ENCODE peak calls at places on chromosomes 13 and 19, in seven cellular contexts. Z is HepG2, I is HCT116, Y is K562, X is endothelial cell of umbilical vein, E is GM12878, O is H1. V is an unnamed sample.

GRCh38 chr13:23554000-23554399 is 16.2 kb upstream of the TNFRSF19 start:
- DNase-seq in Z (no peak), I (peak), Y (no peak), X (no peak), E (no peak), O (no peak), V (no peak)

GRCh38 chr19:45078390-45079062 is 534 bp upstream of the GEMIN7 start:
- DNase-seq in Z (no peak), I (no peak), Y (no peak), X (no peak), E (no peak), O (no peak), V (no peak)

GRCh38 chr13:38180100-38180499 is 169.6 kb upstream of the UFM1 start:
- DNase-seq in Z (no peak), I (no peak), Y (no peak), X (no peak), E (no peak), O (no peak), V (no peak)

GRCh38 chr13:32117696-32118095 is 86.1 kb downstream of the FRY start:
- DNase-seq in Z (no peak), I (no peak), Y (no peak), X (no peak), E (no peak), O (no peak), V (no peak)

GRCh38 chr13:31923134-31923763 is 108.3 kb upstream of the FRY start:
- DNase-seq in Z (peak), I (no peak), Y (no peak), X (no peak), E (no peak), O (no peak), V (no peak)

GRCh38 chr13:108496364-108497215 is 132.8 kb upstream of the MYO16 start:
- DNase-seq in Z (no peak), I (no peak), Y (peak), X (no peak), E (no peak), O (peak), V (peak)

GRCh38 chr19:39423258-39424086 is 11.0 kb downstream of the PLEKHG2 start:
- DNase-seq in Z (no peak), I (no peak), Y (no peak), X (no peak), E (no peak), O (no peak), V (no peak)

GRCh38 chr19:55526216-55527196 is 10.4 kb downstream of the SBK2 start:
- DNase-seq in Z (peak), I (no peak), Y (no peak), X (peak), E (no peak), O (no peak), V (peak)

GRCh38 chr13:37736040-37736439 is 133.5 kb downstream of the TRPC4 start:
- DNase-seq in Z (no peak), I (no peak), Y (no peak), X (no peak), E (no peak), O (no peak), V (no peak)

GRCh38 chr13:113168211-113168610 is 9.8 kb downstream of the PROZ start:
- DNase-seq in Z (no peak), I (no peak), Y (no peak), X (no peak), E (no peak), O (no peak), V (no peak)

GRCh38 chr13:22517544-22517943 is 663.2 kb upstream of the SGCG start:
- DNase-seq in Z (no peak), I (no peak), Y (no peak), X (no peak), E (no peak), O (no peak), V (no peak)

GRCh38 chr19:32558607-32559228 is 22.3 kb upstream of the PDCD5 start:
- DNase-seq in Z (no peak), I (no peak), Y (no peak), X (no peak), E (no peak), O (peak), V (no peak)

DNA sequence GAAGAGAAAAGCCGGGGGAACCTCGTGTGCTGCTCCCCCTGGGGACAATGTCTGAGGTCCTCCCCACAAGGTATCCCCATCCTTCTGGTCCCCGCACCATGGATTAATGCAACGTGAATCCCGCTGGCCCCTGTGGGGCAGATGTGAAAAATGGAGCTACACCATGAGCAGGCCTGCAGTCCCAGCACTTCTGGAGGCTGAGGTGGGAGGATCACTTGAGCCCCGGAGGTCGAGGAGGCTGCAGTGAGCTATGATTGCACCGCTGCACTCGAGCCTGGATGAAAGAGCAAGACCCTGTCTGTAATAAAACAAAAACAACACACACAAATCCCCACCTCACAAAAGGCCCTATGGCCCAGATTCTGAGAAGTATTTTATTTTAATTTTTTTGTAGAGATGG is 1.2 kb upstream of the CFD start:
- DNase-seq in Z (no peak), I (no peak), Y (no peak), X (no peak), E (no peak), O (no peak), V (no peak)
- H2AFZ ChIP-seq in Z (no peak), I (no peak), Y (no peak), X (no peak), E (no peak), O (no peak), V (no peak)

DNA sequence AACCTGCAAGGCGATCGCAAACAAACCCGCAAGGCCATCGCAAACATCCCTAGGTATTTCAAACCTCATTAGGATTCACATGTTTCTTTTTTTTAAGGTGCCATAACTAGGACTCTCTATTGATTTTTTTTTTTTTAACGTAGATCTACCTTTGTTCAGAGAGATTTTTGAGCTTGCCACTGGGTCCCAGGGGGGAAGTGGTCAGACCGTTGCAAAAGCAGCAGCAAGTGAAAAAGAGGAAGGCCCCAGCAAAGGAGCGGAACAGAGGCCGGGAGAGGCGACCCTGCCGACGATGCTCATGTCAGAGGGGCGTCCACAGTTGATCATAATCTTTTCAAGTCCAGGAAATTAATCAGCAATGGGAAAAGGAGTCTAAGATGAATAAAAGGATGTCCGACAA is 32.7 kb upstream of the FLT1 start:
- DNase-seq in Z (no peak), I (no peak), Y (no peak), X (no peak), E (no peak), O (no peak), V (no peak)
- H3K4me3 ChIP-seq in Z (no peak), I (no peak), Y (no peak), X (no peak), E (no peak), O (no peak), V (no peak)

GRCh38 chr13:101942038-101942437 is 459.8 kb downstream of the FGF14 start:
- DNase-seq in Z (peak), I (no peak), Y (no peak), X (peak), E (no peak), O (no peak), V (peak)

GRCh38 chr13:101939370-101939769 is 462.5 kb downstream of the FGF14 start:
- DNase-seq in Z (no peak), I (no peak), Y (no peak), X (no peak), E (no peak), O (no peak), V (no peak)

GRCh38 chr13:101942535-101943157 is 459.2 kb downstream of the FGF14 start:
- DNase-seq in Z (no peak), I (no peak), Y (no peak), X (no peak), E (no peak), O (no peak), V (peak)

GRCh38 chr13:101945435-101945834 is 456.4 kb downstream of the FGF14 start:
- DNase-seq in Z (no peak), I (no peak), Y (peak), X (no peak), E (no peak), O (no peak), V (no peak)

DNA sequence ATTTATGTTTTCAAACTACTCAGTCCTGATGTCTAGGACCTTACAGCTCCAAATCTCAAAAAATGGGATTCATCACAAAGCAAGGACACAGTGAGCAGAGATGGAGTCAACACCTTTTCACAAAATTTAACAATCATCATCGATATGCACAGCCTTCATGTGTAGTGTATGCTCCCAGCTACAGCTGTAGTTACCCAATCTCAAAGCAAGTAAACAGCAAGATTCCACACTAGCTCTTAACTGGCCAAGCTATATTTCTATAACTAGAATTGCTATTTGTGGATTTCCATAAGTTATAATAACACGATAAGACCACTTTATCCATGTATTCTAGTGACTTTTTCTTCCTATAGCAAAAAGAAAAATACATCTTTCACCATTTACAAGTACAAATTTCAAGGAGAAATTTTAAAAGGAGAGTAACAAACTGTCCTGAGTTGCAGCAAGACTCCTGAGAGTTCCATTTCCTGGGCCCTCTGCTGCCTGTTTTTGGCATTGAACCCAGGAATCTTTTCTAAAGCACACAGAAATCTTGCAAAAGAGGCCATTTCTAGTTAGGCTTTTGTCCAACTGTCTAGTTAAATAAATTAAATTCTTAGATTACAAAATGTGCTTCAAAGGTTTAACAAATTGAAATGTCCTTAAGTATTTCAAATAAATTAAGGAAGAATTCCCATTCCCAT is 460.6 kb downstream of the FGF14 start:
- DNase-seq in Z (no peak), I (no peak), Y (no peak), X (no peak), E (no peak), O (no peak), V (peak)
- TF ChIP-seq MAX in Z (no peak), I (no peak), Y (no peak), X (no peak), E (no peak), O (no peak), V (no peak)

GRCh38 chr19:19062454-19063182 is 1.2 kb upstream of the SLC25A42 start:
- DNase-seq in Z (peak), I (no peak), Y (peak), X (peak), E (no peak), O (no peak), V (no peak)
- H2AFZ ChIP-seq in Z (no peak), I (no peak), Y (peak), X (no peak), E (peak), O (peak), V (peak)

GRCh38 chr19:41426116-41426841 is 895 bp downstream of the B3GNT8 start:
- DNase-seq in Z (no peak), I (no peak), Y (no peak), X (no peak), E (no peak), O (no peak), V (no peak)

GRCh38 chr19:41425174-41426115 is 1.7 kb downstream of the B3GNT8 start:
- DNase-seq in Z (no peak), I (no peak), Y (no peak), X (no peak), E (no peak), O (no peak), V (no peak)

GRCh38 chr19:41427647-41428480 is 690 bp upstream of the B3GNT8 start:
- DNase-seq in Z (no peak), I (no peak), Y (peak), X (peak), E (no peak), O (peak), V (peak)

GRCh38 chr19:41428481-41428859 is 1.3 kb upstream of the B3GNT8 start:
- DNase-seq in Z (no peak), I (no peak), Y (no peak), X (no peak), E (no peak), O (no peak), V (no peak)

DNA sequence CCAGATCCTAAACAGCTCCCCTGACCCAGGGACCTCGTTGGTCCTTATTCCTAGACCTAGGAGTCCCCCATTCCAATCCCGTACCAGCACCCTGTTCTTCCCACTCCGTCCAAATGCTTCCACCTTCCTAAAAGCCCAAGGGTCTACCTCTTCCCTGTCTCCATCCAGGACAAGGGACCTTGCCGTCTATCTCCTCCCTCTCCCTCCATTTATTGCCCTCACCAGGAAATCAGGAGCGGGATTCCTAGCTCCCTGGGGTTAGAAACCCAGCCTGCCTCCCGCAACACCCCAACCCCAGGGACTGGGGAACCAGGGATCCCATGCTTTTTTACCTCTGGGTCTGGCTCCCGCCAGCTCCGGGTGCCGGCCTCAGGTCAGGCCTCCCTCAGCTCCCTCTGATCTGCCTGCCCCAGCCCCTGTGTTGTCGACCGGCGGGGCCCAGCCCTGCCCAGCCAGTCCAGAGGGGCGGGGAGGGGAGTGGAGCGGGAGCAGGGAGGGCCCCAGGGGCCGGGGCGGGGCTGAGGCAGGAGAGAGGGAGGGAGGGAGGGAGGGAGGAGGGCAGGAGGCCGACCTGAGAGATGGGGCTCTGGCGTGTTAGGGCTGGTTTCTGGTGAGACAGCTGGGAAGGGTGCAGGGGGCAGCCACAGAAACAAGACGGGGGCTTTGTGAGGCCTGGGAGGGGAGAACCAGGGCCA is at the start of gene B3GNT8:
- DNase-seq in Z (peak), I (no peak), Y (peak), X (peak), E (no peak), O (peak), V (peak)
- H3K4me3 ChIP-seq in Z (peak), I (no peak), Y (peak), X (peak), E (peak), O (peak), V (no peak)

DNA sequence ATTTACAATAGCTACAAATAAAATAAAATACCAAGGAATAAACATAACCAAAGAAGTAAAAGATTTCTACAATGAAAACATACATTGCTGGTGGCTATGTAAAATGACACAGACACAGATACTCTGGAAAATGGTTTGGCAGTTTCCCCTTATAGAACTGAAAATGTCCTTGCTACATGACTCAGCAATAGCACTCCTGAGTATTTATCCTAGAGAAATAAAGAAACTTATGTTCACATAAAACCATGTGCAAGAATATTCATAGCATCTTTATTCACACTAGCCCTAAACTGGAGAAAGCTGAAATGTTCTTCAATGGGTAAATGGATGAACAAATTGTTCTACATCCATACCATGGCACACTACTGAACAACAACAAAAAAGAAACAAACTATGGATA is 100.2 kb upstream of the RFC3 start:
- DNase-seq in Z (no peak), I (no peak), Y (no peak), X (no peak), E (no peak), O (no peak), V (no peak)
- TF ChIP-seq MAX in Z (no peak), I (no peak), Y (no peak), X (no peak), E (no peak), O (no peak), V (no peak)

DNA sequence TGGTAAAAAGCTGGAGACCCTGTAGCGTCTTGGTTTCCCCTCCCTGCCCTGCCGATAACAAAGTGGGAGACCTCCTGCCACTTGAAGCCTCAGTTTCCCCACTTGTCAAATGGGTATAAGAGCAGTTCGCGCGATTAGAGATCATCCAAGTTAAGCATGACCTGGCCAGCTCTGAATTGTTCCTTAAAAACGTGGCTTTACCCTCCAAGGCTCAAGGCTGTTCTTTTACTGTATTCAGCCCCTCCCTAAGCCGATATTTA is 419 bp downstream of the TNPO2 start:
- DNase-seq in Z (no peak), I (no peak), Y (no peak), X (no peak), E (no peak), O (no peak), V (no peak)
- H2AFZ ChIP-seq in Z (peak), I (no peak), Y (peak), X (no peak), E (peak), O (no peak), V (peak)